ENCODE peak calls at places on chromosomes 7 and 10, in five cellular contexts. One of them, this sample, is unnamed.

GRCh38 chr10:47058303-47058702 is 147.1 kb downstream of the PTPN20 start:
- DNase-seq in activated effector memory CD4-positive, alpha-beta T cell treated with anti-CD3 and anti-CD28 coated beads, Interleukin-2, amount 50 U/mL, for 16 hours: no peak
- DNase-seq in stimulated activated CD4-positive, alpha-beta T cell treated with anti-CD3 and anti-CD28 coated beads, Interleukin-1b, Interleukin-23, amount 100 ng/mL, for 1 hour: no peak
- DNase-seq in NCI-H2171: no peak
- DNase-seq in NCI-H2081: no peak
- DNase-seq in this sample: no peak

GRCh38 chr10:73773152-73773879 is 8.5 kb upstream of the CHCHD1 start:
- DNase-seq in activated effector memory CD4-positive, alpha-beta T cell treated with anti-CD3 and anti-CD28 coated beads, Interleukin-2, amount 50 U/mL, for 16 hours: peak; percentile 72
- DNase-seq in stimulated activated CD4-positive, alpha-beta T cell treated with anti-CD3 and anti-CD28 coated beads, Interleukin-1b, Interleukin-23, amount 100 ng/mL, for 1 hour: no peak
- DNase-seq in NCI-H2171: no peak
- DNase-seq in NCI-H2081: peak; percentile 6
- DNase-seq in this sample: no peak

GRCh38 chr7:14637968-14638367 is 264.6 kb downstream of the DGKB start:
- DNase-seq in activated effector memory CD4-positive, alpha-beta T cell treated with anti-CD3 and anti-CD28 coated beads, Interleukin-2, amount 50 U/mL, for 16 hours: no peak
- DNase-seq in stimulated activated CD4-positive, alpha-beta T cell treated with anti-CD3 and anti-CD28 coated beads, Interleukin-1b, Interleukin-23, amount 100 ng/mL, for 1 hour: no peak
- DNase-seq in NCI-H2171: no peak
- DNase-seq in NCI-H2081: no peak
- DNase-seq in this sample: no peak

GRCh38 chr10:70348228-70348850 is 34.1 kb downstream of the LRRC20 start:
- DNase-seq in activated effector memory CD4-positive, alpha-beta T cell treated with anti-CD3 and anti-CD28 coated beads, Interleukin-2, amount 50 U/mL, for 16 hours: no peak
- DNase-seq in stimulated activated CD4-positive, alpha-beta T cell treated with anti-CD3 and anti-CD28 coated beads, Interleukin-1b, Interleukin-23, amount 100 ng/mL, for 1 hour: no peak
- DNase-seq in NCI-H2171: no peak
- DNase-seq in NCI-H2081: peak; percentile 43
- DNase-seq in this sample: no peak

GRCh38 chr7:100166317-100166940 is 2.0 kb downstream of the GAL3ST4 start:
- DNase-seq in activated effector memory CD4-positive, alpha-beta T cell treated with anti-CD3 and anti-CD28 coated beads, Interleukin-2, amount 50 U/mL, for 16 hours: peak; percentile 67
- DNase-seq in stimulated activated CD4-positive, alpha-beta T cell treated with anti-CD3 and anti-CD28 coated beads, Interleukin-1b, Interleukin-23, amount 100 ng/mL, for 1 hour: no peak
- DNase-seq in NCI-H2171: no peak
- DNase-seq in NCI-H2081: no peak
- DNase-seq in this sample: no peak

GRCh38 chr10:75019360-75019759 is 92.1 kb upstream of the SAMD8 start:
- DNase-seq in activated effector memory CD4-positive, alpha-beta T cell treated with anti-CD3 and anti-CD28 coated beads, Interleukin-2, amount 50 U/mL, for 16 hours: no peak
- DNase-seq in stimulated activated CD4-positive, alpha-beta T cell treated with anti-CD3 and anti-CD28 coated beads, Interleukin-1b, Interleukin-23, amount 100 ng/mL, for 1 hour: no peak
- DNase-seq in NCI-H2171: no peak
- DNase-seq in NCI-H2081: peak; percentile 66
- DNase-seq in this sample: no peak

GRCh38 chr7:148727501-148728278 is 29.0 kb downstream of the CUL1 start:
- DNase-seq in activated effector memory CD4-positive, alpha-beta T cell treated with anti-CD3 and anti-CD28 coated beads, Interleukin-2, amount 50 U/mL, for 16 hours: no peak
- DNase-seq in stimulated activated CD4-positive, alpha-beta T cell treated with anti-CD3 and anti-CD28 coated beads, Interleukin-1b, Interleukin-23, amount 100 ng/mL, for 1 hour: no peak
- DNase-seq in NCI-H2171: no peak
- DNase-seq in NCI-H2081: no peak
- DNase-seq in this sample: no peak

GRCh38 chr7:123643495-123644428 is 11.9 kb upstream of the LMOD2 start:
- DNase-seq in activated effector memory CD4-positive, alpha-beta T cell treated with anti-CD3 and anti-CD28 coated beads, Interleukin-2, amount 50 U/mL, for 16 hours: no peak
- DNase-seq in stimulated activated CD4-positive, alpha-beta T cell treated with anti-CD3 and anti-CD28 coated beads, Interleukin-1b, Interleukin-23, amount 100 ng/mL, for 1 hour: no peak
- DNase-seq in NCI-H2171: peak; percentile 44
- DNase-seq in NCI-H2081: peak; percentile 70
- DNase-seq in this sample: no peak

GRCh38 chr7:101410743-101411476 is 48.2 kb downstream of the COL26A1 start:
- DNase-seq in activated effector memory CD4-positive, alpha-beta T cell treated with anti-CD3 and anti-CD28 coated beads, Interleukin-2, amount 50 U/mL, for 16 hours: peak; percentile 76
- DNase-seq in stimulated activated CD4-positive, alpha-beta T cell treated with anti-CD3 and anti-CD28 coated beads, Interleukin-1b, Interleukin-23, amount 100 ng/mL, for 1 hour: no peak
- DNase-seq in NCI-H2171: no peak
- DNase-seq in NCI-H2081: no peak
- DNase-seq in this sample: no peak

GRCh38 chr7:2082357-2083038 is 150.2 kb downstream of the MAD1L1 start:
- DNase-seq in activated effector memory CD4-positive, alpha-beta T cell treated with anti-CD3 and anti-CD28 coated beads, Interleukin-2, amount 50 U/mL, for 16 hours: no peak
- DNase-seq in stimulated activated CD4-positive, alpha-beta T cell treated with anti-CD3 and anti-CD28 coated beads, Interleukin-1b, Interleukin-23, amount 100 ng/mL, for 1 hour: no peak
- DNase-seq in NCI-H2171: no peak
- DNase-seq in NCI-H2081: no peak
- DNase-seq in this sample: no peak

GRCh38 chr7:30173058-30173897 is 38.5 kb downstream of the MTURN start:
- DNase-seq in activated effector memory CD4-positive, alpha-beta T cell treated with anti-CD3 and anti-CD28 coated beads, Interleukin-2, amount 50 U/mL, for 16 hours: no peak
- DNase-seq in stimulated activated CD4-positive, alpha-beta T cell treated with anti-CD3 and anti-CD28 coated beads, Interleukin-1b, Interleukin-23, amount 100 ng/mL, for 1 hour: no peak
- DNase-seq in NCI-H2171: no peak
- DNase-seq in NCI-H2081: peak; percentile 100
- DNase-seq in this sample: no peak

GRCh38 chr10:62582804-62583208 is 208.6 kb downstream of the ZNF365 start:
- DNase-seq in activated effector memory CD4-positive, alpha-beta T cell treated with anti-CD3 and anti-CD28 coated beads, Interleukin-2, amount 50 U/mL, for 16 hours: no peak
- DNase-seq in stimulated activated CD4-positive, alpha-beta T cell treated with anti-CD3 and anti-CD28 coated beads, Interleukin-1b, Interleukin-23, amount 100 ng/mL, for 1 hour: no peak
- DNase-seq in NCI-H2171: no peak
- DNase-seq in NCI-H2081: no peak
- DNase-seq in this sample: no peak

GRCh38 chr7:83119496-83119895 is 43.2 kb downstream of the PCLO start:
- DNase-seq in activated effector memory CD4-positive, alpha-beta T cell treated with anti-CD3 and anti-CD28 coated beads, Interleukin-2, amount 50 U/mL, for 16 hours: no peak
- DNase-seq in stimulated activated CD4-positive, alpha-beta T cell treated with anti-CD3 and anti-CD28 coated beads, Interleukin-1b, Interleukin-23, amount 100 ng/mL, for 1 hour: no peak
- DNase-seq in NCI-H2171: no peak
- DNase-seq in NCI-H2081: no peak
- DNase-seq in this sample: no peak

GRCh38 chr7:137592232-137592896 is 248.8 kb upstream of the PTN start:
- DNase-seq in activated effector memory CD4-positive, alpha-beta T cell treated with anti-CD3 and anti-CD28 coated beads, Interleukin-2, amount 50 U/mL, for 16 hours: no peak
- DNase-seq in stimulated activated CD4-positive, alpha-beta T cell treated with anti-CD3 and anti-CD28 coated beads, Interleukin-1b, Interleukin-23, amount 100 ng/mL, for 1 hour: no peak
- DNase-seq in NCI-H2171: peak; percentile 53
- DNase-seq in NCI-H2081: peak; percentile 84
- DNase-seq in this sample: no peak

GRCh38 chr10:31739146-31739545 is 189.5 kb downstream of the ARHGAP12 start:
- DNase-seq in activated effector memory CD4-positive, alpha-beta T cell treated with anti-CD3 and anti-CD28 coated beads, Interleukin-2, amount 50 U/mL, for 16 hours: no peak
- DNase-seq in stimulated activated CD4-positive, alpha-beta T cell treated with anti-CD3 and anti-CD28 coated beads, Interleukin-1b, Interleukin-23, amount 100 ng/mL, for 1 hour: no peak
- DNase-seq in NCI-H2171: no peak
- DNase-seq in NCI-H2081: no peak
- DNase-seq in this sample: no peak

GRCh38 chr10:103476046-103476768 is 2.8 kb downstream of the CALHM3 start:
- DNase-seq in activated effector memory CD4-positive, alpha-beta T cell treated with anti-CD3 and anti-CD28 coated beads, Interleukin-2, amount 50 U/mL, for 16 hours: no peak
- DNase-seq in stimulated activated CD4-positive, alpha-beta T cell treated with anti-CD3 and anti-CD28 coated beads, Interleukin-1b, Interleukin-23, amount 100 ng/mL, for 1 hour: no peak
- DNase-seq in NCI-H2171: no peak
- DNase-seq in NCI-H2081: no peak
- DNase-seq in this sample: peak; percentile 35

GRCh38 chr7:155533827-155534690 is 12.3 kb downstream of the CNPY1 start:
- DNase-seq in activated effector memory CD4-positive, alpha-beta T cell treated with anti-CD3 and anti-CD28 coated beads, Interleukin-2, amount 50 U/mL, for 16 hours: peak; percentile 64
- DNase-seq in stimulated activated CD4-positive, alpha-beta T cell treated with anti-CD3 and anti-CD28 coated beads, Interleukin-1b, Interleukin-23, amount 100 ng/mL, for 1 hour: no peak
- DNase-seq in NCI-H2171: peak; percentile 4
- DNase-seq in NCI-H2081: peak; percentile 21
- DNase-seq in this sample: no peak

GRCh38 chr10:34523017-34523767 is 291.9 kb downstream of the PARD3 start:
- DNase-seq in activated effector memory CD4-positive, alpha-beta T cell treated with anti-CD3 and anti-CD28 coated beads, Interleukin-2, amount 50 U/mL, for 16 hours: no peak
- DNase-seq in stimulated activated CD4-positive, alpha-beta T cell treated with anti-CD3 and anti-CD28 coated beads, Interleukin-1b, Interleukin-23, amount 100 ng/mL, for 1 hour: no peak
- DNase-seq in NCI-H2171: no peak
- DNase-seq in NCI-H2081: no peak
- DNase-seq in this sample: no peak

GRCh38 chr7:117023325-117023854 is 70.1 kb downstream of the ST7 start:
- DNase-seq in activated effector memory CD4-positive, alpha-beta T cell treated with anti-CD3 and anti-CD28 coated beads, Interleukin-2, amount 50 U/mL, for 16 hours: no peak
- DNase-seq in stimulated activated CD4-positive, alpha-beta T cell treated with anti-CD3 and anti-CD28 coated beads, Interleukin-1b, Interleukin-23, amount 100 ng/mL, for 1 hour: no peak
- DNase-seq in NCI-H2171: no peak
- DNase-seq in NCI-H2081: no peak
- DNase-seq in this sample: no peak

GRCh38 chr7:6646380-6646950 is 9.3 kb downstream of the ZNF316 start:
- DNase-seq in activated effector memory CD4-positive, alpha-beta T cell treated with anti-CD3 and anti-CD28 coated beads, Interleukin-2, amount 50 U/mL, for 16 hours: no peak
- DNase-seq in stimulated activated CD4-positive, alpha-beta T cell treated with anti-CD3 and anti-CD28 coated beads, Interleukin-1b, Interleukin-23, amount 100 ng/mL, for 1 hour: no peak
- DNase-seq in NCI-H2171: no peak
- DNase-seq in NCI-H2081: no peak
- DNase-seq in this sample: no peak

GRCh38 chr10:124321433-124322072 is 97.2 kb downstream of the OAT start:
- DNase-seq in activated effector memory CD4-positive, alpha-beta T cell treated with anti-CD3 and anti-CD28 coated beads, Interleukin-2, amount 50 U/mL, for 16 hours: no peak
- DNase-seq in stimulated activated CD4-positive, alpha-beta T cell treated with anti-CD3 and anti-CD28 coated beads, Interleukin-1b, Interleukin-23, amount 100 ng/mL, for 1 hour: no peak
- DNase-seq in NCI-H2171: no peak
- DNase-seq in NCI-H2081: no peak
- DNase-seq in this sample: no peak

GRCh38 chr10:14837003-14837755 is 658 bp downstream of the CDNF start:
- DNase-seq in activated effector memory CD4-positive, alpha-beta T cell treated with anti-CD3 and anti-CD28 coated beads, Interleukin-2, amount 50 U/mL, for 16 hours: no peak
- DNase-seq in stimulated activated CD4-positive, alpha-beta T cell treated with anti-CD3 and anti-CD28 coated beads, Interleukin-1b, Interleukin-23, amount 100 ng/mL, for 1 hour: no peak
- DNase-seq in NCI-H2171: no peak
- DNase-seq in NCI-H2081: no peak
- DNase-seq in this sample: no peak

GRCh38 chr10:100634034-100634433 is 98.3 kb downstream of the HIF1AN start:
- DNase-seq in activated effector memory CD4-positive, alpha-beta T cell treated with anti-CD3 and anti-CD28 coated beads, Interleukin-2, amount 50 U/mL, for 16 hours: no peak
- DNase-seq in stimulated activated CD4-positive, alpha-beta T cell treated with anti-CD3 and anti-CD28 coated beads, Interleukin-1b, Interleukin-23, amount 100 ng/mL, for 1 hour: no peak
- DNase-seq in NCI-H2171: no peak
- DNase-seq in NCI-H2081: no peak
- DNase-seq in this sample: no peak

GRCh38 chr7:35784332-35784731 is 16.5 kb upstream of the SEPTIN7 start:
- DNase-seq in activated effector memory CD4-positive, alpha-beta T cell treated with anti-CD3 and anti-CD28 coated beads, Interleukin-2, amount 50 U/mL, for 16 hours: no peak
- DNase-seq in stimulated activated CD4-positive, alpha-beta T cell treated with anti-CD3 and anti-CD28 coated beads, Interleukin-1b, Interleukin-23, amount 100 ng/mL, for 1 hour: no peak
- DNase-seq in NCI-H2171: no peak
- DNase-seq in NCI-H2081: no peak
- DNase-seq in this sample: no peak

GRCh38 chr10:7410306-7410799 is 481 bp downstream of the SFMBT2 start:
- DNase-seq in activated effector memory CD4-positive, alpha-beta T cell treated with anti-CD3 and anti-CD28 coated beads, Interleukin-2, amount 50 U/mL, for 16 hours: peak; percentile 76
- DNase-seq in stimulated activated CD4-positive, alpha-beta T cell treated with anti-CD3 and anti-CD28 coated beads, Interleukin-1b, Interleukin-23, amount 100 ng/mL, for 1 hour: no peak
- DNase-seq in NCI-H2171: no peak
- DNase-seq in NCI-H2081: peak; percentile 13
- DNase-seq in this sample: no peak